ENCODE peak calls at places on chromosomes 6 and 20, in ten cellular contexts. F is cardiac muscle cell, P is tibial nerve, E is lower leg skin, H is psoas muscle, U is fibroblast of lung, L is GM23338, D is lower lobe of right lung, A is cardiac fibroblast, T is AG10803. K is an unnamed sample.
A peak's percentile ranks its signal among the peaks of the same experiment; 100 is the strongest.

GRCh38 chr20:20228351-20228750 is 139.6 kb upstream of the INSM1 start:
- DNase-seq in F (no peak), P (no peak), E (no peak), H (no peak), U (no peak), L (no peak), D (no peak), A (no peak), T (no peak), K (no peak)

GRCh38 chr6:123064038-123064437 is 68.0 kb downstream of the CLVS2 start:
- DNase-seq in F (no peak), P (no peak), E (no peak), H (no peak), U (no peak), L (no peak), D (no peak), A (peak; percentile 14), T (no peak), K (peak; percentile 17)

GRCh38 chr6:54654376-54654775 is 192.2 kb upstream of the FAM83B start:
- DNase-seq in F (no peak), P (no peak), E (no peak), H (no peak), U (no peak), L (no peak), D (no peak), A (no peak), T (no peak), K (no peak)

GRCh38 chr20:63658749-63659187 is 656 bp downstream of the RTEL1 start:
- DNase-seq in F (peak; percentile 67), P (no peak), E (no peak), H (no peak), U (peak; percentile 61), L (no peak), D (peak; percentile 69), A (peak; percentile 71), T (peak; percentile 50), K (peak; percentile 56)

GRCh38 chr6:117352466-117353081 is 73.2 kb downstream of the ROS1 start:
- DNase-seq in F (peak; percentile 43), P (no peak), E (no peak), H (no peak), U (peak; percentile 27), L (peak; percentile 53), D (no peak), A (peak; percentile 30), T (peak; percentile 16), K (peak; percentile 50)

GRCh38 chr20:51404297-51405060 is 138.0 kb downstream of the NFATC2 start:
- DNase-seq in F (no peak), P (no peak), E (no peak), H (no peak), U (peak; percentile 57), L (no peak), D (no peak), A (peak; percentile 20), T (no peak), K (peak; percentile 44)

GRCh38 chr6:148854086-148854485 is 107.3 kb downstream of the UST start:
- DNase-seq in F (peak; percentile 53), P (no peak), E (no peak), H (no peak), U (peak; percentile 68), L (no peak), D (no peak), A (peak; percentile 46), T (no peak), K (peak; percentile 51)

GRCh38 chr6:14876778-14877613 is 368.9 kb upstream of the JARID2 start:
- DNase-seq in F (peak; percentile 88), P (no peak), E (no peak), H (no peak), U (peak; percentile 86), L (no peak), D (no peak), A (peak; percentile 88), T (peak; percentile 62), K (peak; percentile 91)

GRCh38 chr6:109483744-109484075 is 691 bp upstream of the ZBTB24 start:
- DNase-seq in F (no peak), P (no peak), E (no peak), H (no peak), U (no peak), L (no peak), D (no peak), A (no peak), T (no peak), K (no peak)

GRCh38 chr6:89321571-89321970 is 6.5 kb upstream of the GABRR2 start:
- DNase-seq in F (peak; percentile 36), P (no peak), E (no peak), H (no peak), U (no peak), L (no peak), D (peak; percentile 61), A (peak; percentile 15), T (no peak), K (no peak)

GRCh38 chr6:53107091-53107490 is 41.5 kb downstream of the GCM1 start:
- DNase-seq in F (peak; percentile 15), P (no peak), E (no peak), H (no peak), U (peak; percentile 74), L (no peak), D (no peak), A (peak; percentile 12), T (peak; percentile 79), K (peak; percentile 8)

GRCh38 chr6:51854876-51855275 is 232.5 kb downstream of the PKHD1 start:
- DNase-seq in F (no peak), P (no peak), E (no peak), H (no peak), U (no peak), L (no peak), D (no peak), A (no peak), T (no peak), K (no peak)

GRCh38 chr6:107704377-107705013 is 119.6 kb downstream of the SCML4 start:
- DNase-seq in F (peak; percentile 73), P (no peak), E (peak; percentile 32), H (no peak), U (peak; percentile 31), L (peak; percentile 67), D (no peak), A (peak; percentile 73), T (peak; percentile 44), K (peak; percentile 74)

GRCh38 chr20:723756-724155 is 44.5 kb downstream of the SLC52A3 start:
- DNase-seq in F (no peak), P (no peak), E (no peak), H (peak; percentile 25), U (no peak), L (peak; percentile 58), D (no peak), A (no peak), T (no peak), K (no peak)

GRCh38 chr20:1415667-1416468 is 23.0 kb upstream of the FKBP1A start:
- DNase-seq in F (peak; percentile 82), P (no peak), E (no peak), H (no peak), U (peak; percentile 98), L (no peak), D (no peak), A (peak; percentile 84), T (peak; percentile 93), K (peak; percentile 85)

GRCh38 chr6:99588618-99589289 is 17.9 kb upstream of the PRDM13 start:
- DNase-seq in F (peak; percentile 69), P (no peak), E (peak; percentile 95), H (peak; percentile 66), U (peak; percentile 71), L (peak; percentile 93), D (peak; percentile 85), A (peak; percentile 77), T (peak; percentile 72), K (peak; percentile 74)
- TF ChIP-seq CTCF in F (peak; percentile 46), P (no peak), E (no peak), H (peak; percentile 58), U (peak; percentile 24), L (peak; percentile 51), D (peak; percentile 66), A (peak; percentile 42), T (peak; percentile 55), K (peak; percentile 50)

DNA sequence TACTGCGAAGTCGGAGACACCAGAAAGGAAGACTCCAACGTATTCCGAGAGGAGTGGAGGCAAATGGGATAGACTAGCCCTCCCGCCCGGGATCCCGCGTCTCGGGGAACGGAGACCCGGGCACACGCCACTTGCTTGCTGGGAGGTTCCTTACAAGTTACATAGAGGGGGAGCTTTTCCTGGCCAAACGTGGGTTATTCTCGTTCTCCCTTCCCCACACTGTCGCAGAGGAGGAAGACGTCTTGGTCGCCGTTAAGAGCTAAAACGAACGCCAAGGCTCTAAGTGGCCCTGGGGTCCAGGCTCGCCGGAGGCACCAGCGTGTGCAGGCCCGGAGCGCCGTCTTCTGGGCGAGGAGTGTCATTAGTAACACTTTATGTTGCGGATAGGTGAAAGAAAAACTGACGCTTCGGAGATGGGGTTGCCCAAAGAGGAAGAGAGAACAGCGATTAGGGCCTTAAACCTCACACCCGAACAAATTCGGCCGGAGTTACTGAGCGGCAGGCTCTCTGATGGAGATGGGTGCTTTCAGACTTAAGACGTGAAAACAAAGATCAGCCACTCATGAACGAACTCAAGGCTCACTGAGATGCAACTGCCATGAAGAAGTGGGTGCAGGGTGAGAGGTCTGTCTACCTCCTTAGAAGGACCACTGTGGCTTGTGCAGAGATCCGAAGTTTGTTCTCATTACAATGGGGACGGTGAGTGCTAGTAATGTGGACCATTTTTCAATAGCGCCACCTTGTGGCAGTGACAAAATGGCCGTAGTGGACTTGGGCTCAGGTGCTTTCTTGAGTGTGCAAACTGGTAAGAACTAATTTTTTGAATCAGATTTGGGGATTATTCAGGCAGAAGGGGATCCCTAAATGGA is 11.7 kb upstream of the ZNF311 start:
- DNase-seq in F (peak; percentile 86), P (peak; percentile 77), E (peak; percentile 96), H (peak; percentile 71), U (peak; percentile 66), L (peak; percentile 89), D (peak; percentile 81), A (peak; percentile 85), T (peak; percentile 67), K (peak; percentile 88)
- H3K4me3 ChIP-seq in F (peak overlapping the region; percentile 56), P (peak overlapping the region; percentile 65), E (peak overlapping the region; percentile 19), H (peak overlapping the region; percentile 65), U (peak overlapping the region; percentile 59), L (peak overlapping the region; percentile 61), D (peak overlapping the region; percentile 60), A (peak overlapping the region; percentile 69), T (peak overlapping the region; percentile 73), K (peak overlapping the region; percentile 70)

GRCh38 chr20:16699287-16699686 is 30.5 kb upstream of the SNRPB2 start:
- DNase-seq in F (no peak), P (no peak), E (no peak), H (no peak), U (no peak), L (peak; percentile 12), D (no peak), A (no peak), T (no peak), K (no peak)
- TF ChIP-seq CTCF in F (no peak), P (no peak), E (no peak), H (peak; percentile 15), U (no peak), L (no peak), D (no peak), A (no peak), T (no peak), K (no peak)

GRCh38 chr6:40455686-40456389 is 131.3 kb downstream of the LRFN2 start:
- DNase-seq in F (no peak), P (no peak), E (no peak), H (no peak), U (no peak), L (no peak), D (no peak), A (no peak), T (no peak), K (no peak)

GRCh38 chr6:40444811-40445210 is 142.4 kb downstream of the LRFN2 start:
- DNase-seq in F (no peak), P (no peak), E (no peak), H (no peak), U (no peak), L (no peak), D (no peak), A (no peak), T (no peak), K (no peak)

GRCh38 chr6:40450483-40450882 is 136.7 kb downstream of the LRFN2 start:
- DNase-seq in F (no peak), P (no peak), E (no peak), H (no peak), U (no peak), L (no peak), D (no peak), A (no peak), T (no peak), K (no peak)
- H3K4me3 ChIP-seq in F (no peak overlapping the region), P (no peak overlapping the region), E (no peak overlapping the region), H (no peak overlapping the region), U (no peak overlapping the region), L (no peak overlapping the region), D (no peak overlapping the region), A (no peak overlapping the region), T (no peak overlapping the region), K (no peak overlapping the region)